ENCODE peak calls at places on chromosomes 16 and 17, in five cellular contexts. H is astrocyte of the cerebellum; B is activated naive CD4-positive, alpha-beta T cell treated with anti-CD3 and anti-CD28 coated beads, Interleukin-2, amount 10 ng/mL, durations not matched to agents 7 days and 5 days; R is KBM-7; J is stimulated activated CD4-positive, alpha-beta T cell treated with anti-CD3 and anti-CD28 coated beads, Interleukin-2, amount 100 ng/mL, for 24 hours. N is an unnamed sample.
A peak's percentile ranks its signal among the peaks of the same experiment; 100 is the strongest.

GRCh38 chr16:24681793-24682192 is 47.7 kb upstream of the TNRC6A start:
- DNase-seq in H (no peak), B (no peak), R (no peak), J (no peak), N (no peak)

GRCh38 chr16:11533588-11533987 is 53.1 kb downstream of the LITAF start:
- DNase-seq in H (no peak), B (no peak), R (no peak), J (no peak), N (no peak)

GRCh38 chr17:75872434-75873351 is 5.7 kb downstream of the TRIM47 start:
- DNase-seq in H (no peak), B (peak; percentile 89), R (no peak), J (peak; percentile 28), N (peak; percentile 23)

GRCh38 chr16:85626191-85626951 is 13.2 kb downstream of the GSE1 start:
- DNase-seq in H (no peak), B (no peak), R (no peak), J (no peak), N (peak; percentile 48)

GRCh38 chr16:49969356-49970030 is 55.5 kb upstream of the CNEP1R1 start:
- DNase-seq in H (no peak), B (no peak), R (no peak), J (no peak), N (no peak)

GRCh38 chr16:65318590-65319267 is 196.9 kb upstream of the CDH11 start:
- DNase-seq in H (no peak), B (no peak), R (no peak), J (no peak), N (no peak)

GRCh38 chr17:52148969-52149351 is 9.6 kb downstream of the CA10 start:
- DNase-seq in H (no peak), B (no peak), R (no peak), J (no peak), N (peak; percentile 74)

GRCh38 chr16:77330332-77331043 is 104.3 kb downstream of the ADAMTS18 start:
- DNase-seq in H (no peak), B (no peak), R (no peak), J (no peak), N (no peak)

GRCh38 chr17:77354721-77355455 is 214.1 kb downstream of the SEC14L1 start:
- DNase-seq in H (no peak), B (no peak), R (no peak), J (no peak), N (no peak)

GRCh38 chr17:77420804-77421634 is 280.2 kb downstream of the SEC14L1 start:
- DNase-seq in H (peak; percentile 63), B (peak; percentile 65), R (peak; percentile 86), J (peak; percentile 52), N (peak; percentile 98)

GRCh38 chr17:68390888-68391545 is 66.3 kb downstream of the WIPI1 start:
- DNase-seq in H (no peak), B (no peak), R (no peak), J (no peak), N (no peak)

GRCh38 chr16:89294486-89294885 is 77.0 kb downstream of the ZNF778 start:
- DNase-seq in H (no peak), B (no peak), R (no peak), J (no peak), N (no peak)

GRCh38 chr16:4521971-4522623 is 16.5 kb downstream of the CDIP1 start:
- DNase-seq in H (no peak), B (no peak), R (no peak), J (no peak), N (peak; percentile 98)

GRCh38 chr16:70250748-70251650 is 741 bp downstream of the EXOSC6 start:
- DNase-seq in H (no peak), B (peak; percentile 54), R (peak; percentile 48), J (peak; percentile 52), N (no peak)

GRCh38 chr17:46764709-46765401 is 53.6 kb downstream of the WNT3 start:
- DNase-seq in H (peak; percentile 65), B (no peak), R (no peak), J (no peak), N (no peak)

GRCh38 chr17:55345132-55345531 is 76.5 kb downstream of the MMD start:
- DNase-seq in H (no peak), B (no peak), R (no peak), J (no peak), N (no peak)

GRCh38 chr17:33183487-33184026 is 109.5 kb downstream of the ASIC2 start:
- DNase-seq in H (no peak), B (no peak), R (no peak), J (no peak), N (no peak)

GRCh38 chr16:70737377-70738082 is 51.7 kb upstream of the MTSS2 start:
- DNase-seq in H (peak; percentile 94), B (peak; percentile 93), R (no peak), J (peak; percentile 79), N (no peak)

GRCh38 chr17:64538508-64539120 is 31.8 kb downstream of the CEP95 start:
- DNase-seq in H (no peak), B (no peak), R (no peak), J (no peak), N (no peak)

GRCh38 chr16:17238285-17239028 is 232.3 kb downstream of the XYLT1 start:
- DNase-seq in H (no peak), B (no peak), R (no peak), J (peak; percentile 5), N (no peak)

GRCh38 chr17:73281926-73282325 is 20.2 kb upstream of the CPSF4L start:
- DNase-seq in H (no peak), B (no peak), R (no peak), J (no peak), N (no peak)

GRCh38 chr17:73697872-73698271 is 53.6 kb upstream of the SDK2 start:
- DNase-seq in H (no peak), B (no peak), R (no peak), J (no peak), N (peak; percentile 95)